ENCODE peak calls at places on chromosomes 12 and 14, in four cellular contexts. I is HepG2, M is right lobe of liver, E is thyroid gland. A is an unnamed sample.

GRCh38 chr14:65560340-65561027 is 148.0 kb downstream of the FUT8 start:
- DNase-seq in M (no peak), I (no peak), E (no peak), A (no peak)

GRCh38 chr14:82390586-82390985 is 856.9 kb upstream of the SEL1L start:
- DNase-seq in M (no peak), I (no peak), E (no peak), A (no peak)

GRCh38 chr12:6554990-6555691 is 701 bp downstream of the IFFO1 start:
- DNase-seq in I (no peak), E (no peak), M (no peak), A (no peak)

GRCh38 chr14:67251573-67252226 is 10.5 kb downstream of the PALS1 start:
- DNase-seq in E (no peak), M (no peak), I (no peak), A (no peak)

GRCh38 chr14:57293851-57294837 is 25.4 kb downstream of the AP5M1 start:
- DNase-seq in I (no peak), M (no peak), E (no peak), A (no peak)

GRCh38 chr14:64800000-64800399 is 79.7 kb downstream of the SPTB start:
- DNase-seq in M (no peak), E (peak), I (peak), A (peak)

GRCh38 chr14:47278233-47278842 is 397.1 kb downstream of the MDGA2 start:
- DNase-seq in E (peak), M (peak), I (peak), A (peak)

GRCh38 chr14:92039720-92040430 is at the start of gene TRIP11:
- DNase-seq in M (peak), E (peak), I (peak), A (peak)

GRCh38 chr14:53509227-53509822 is 356.2 kb upstream of the DDHD1 start:
- DNase-seq in M (no peak), I (no peak), E (peak), A (no peak)

GRCh38 chr12:29024117-29024516 is 125.0 kb upstream of the FAR2 start:
- DNase-seq in I (no peak), M (no peak), E (no peak), A (no peak)

DNA sequence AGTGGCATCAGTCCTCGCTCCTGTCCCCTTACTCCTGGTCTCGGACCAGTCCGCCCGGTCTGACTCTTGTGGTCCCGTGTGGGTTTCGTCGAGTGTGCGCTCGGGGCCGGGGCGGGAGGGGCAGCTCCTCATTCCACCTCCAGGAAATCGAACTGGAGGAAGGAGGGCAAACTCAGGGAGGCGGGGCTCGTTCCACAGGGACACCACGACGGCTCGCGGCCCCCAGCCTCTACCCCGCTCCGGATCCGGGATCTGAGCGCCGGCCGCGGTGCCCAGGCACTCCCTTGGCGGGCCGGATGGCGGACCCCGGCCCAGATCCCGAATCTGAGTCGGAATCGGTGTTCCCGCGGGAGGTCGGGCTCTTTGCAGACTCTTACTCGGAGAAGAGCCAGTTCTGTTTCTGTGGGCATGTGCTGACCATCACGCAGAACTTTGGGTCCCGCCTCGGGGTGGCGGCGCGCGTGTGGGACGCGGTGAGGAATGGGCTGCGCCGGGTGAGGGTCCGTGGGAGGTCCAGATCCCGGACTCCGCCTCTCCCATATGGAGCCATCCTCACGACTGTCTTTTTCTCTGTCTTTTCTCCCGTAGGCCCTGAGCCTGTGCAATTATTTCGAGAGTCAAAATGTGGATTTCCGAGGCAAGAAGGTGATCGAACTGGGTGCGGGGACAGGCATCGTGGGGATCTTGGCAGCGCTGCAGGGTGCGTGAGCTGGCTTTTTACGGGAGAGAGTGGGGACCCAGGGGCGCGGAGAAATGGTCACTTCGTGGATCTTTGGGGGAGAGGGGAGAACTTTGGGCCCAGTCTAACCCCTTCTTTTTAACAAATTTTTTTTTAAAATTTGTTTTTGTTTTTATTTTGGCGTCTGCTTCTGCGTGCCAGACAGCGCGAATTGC is at the start of gene EEF1AKMT3:
- DNase-seq in M (peak), I (peak), E (peak), A (peak)
- TF ChIP-seq POLR2A in M (no peak), I (no peak), E (no peak), A (peak)

DNA sequence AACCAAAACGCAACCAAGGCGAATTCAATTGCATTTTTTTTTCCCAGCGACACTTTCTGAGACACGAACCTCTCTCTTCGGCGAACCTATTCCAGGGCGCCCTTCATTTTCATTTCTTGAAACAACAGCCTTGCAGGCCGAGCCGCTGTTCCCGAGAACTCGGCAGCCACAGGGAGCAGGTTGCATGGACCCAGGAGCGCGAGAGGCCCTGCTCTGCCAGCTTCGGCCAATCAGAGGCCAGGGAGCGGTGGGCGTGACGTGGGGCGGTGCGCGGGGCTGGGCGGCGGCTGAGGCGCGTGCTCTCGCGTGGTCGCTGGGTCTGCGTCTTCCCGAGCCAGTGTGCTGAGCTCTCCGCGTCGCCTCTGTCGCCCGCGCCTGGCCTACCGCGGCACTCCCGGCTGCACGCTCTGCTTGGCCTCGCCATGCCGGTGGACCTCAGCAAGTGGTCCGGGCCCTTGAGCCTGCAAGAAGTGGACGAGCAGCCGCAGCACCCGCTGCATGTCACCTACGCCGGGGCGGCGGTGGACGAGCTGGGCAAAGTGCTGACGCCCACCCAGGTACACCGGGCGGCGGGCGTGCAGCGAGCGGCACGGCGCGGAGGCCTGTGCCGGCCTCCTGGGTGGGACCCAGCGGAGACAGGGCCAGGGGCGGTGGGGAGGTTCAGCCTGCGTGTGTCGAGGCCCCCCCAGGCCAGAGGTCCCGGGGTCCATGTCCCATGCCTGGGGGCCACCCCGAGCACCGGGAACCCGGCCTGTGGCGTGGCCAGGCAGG is at the start of gene PEBP1:
- DNase-seq in M (peak), E (peak), I (peak), A (peak)
- TF ChIP-seq POLR2A in M (peak), E (peak), I (peak), A (peak)

GRCh38 chr12:53623526-53623925 is 2.7 kb downstream of the ATF7 start:
- DNase-seq in I (no peak), M (no peak), E (no peak), A (no peak)
- TF ChIP-seq POLR2A in I (no peak), M (no peak), E (no peak), A (no peak)

GRCh38 chr12:124296295-124296915 is 1.5 kb downstream of the RFLNA start:
- DNase-seq in E (no peak), I (no peak), M (no peak), A (no peak)
- TF ChIP-seq POLR2A in E (no peak), I (no peak), M (no peak), A (no peak)

GRCh38 chr14:71320734-71321555 is 413.7 kb downstream of the PCNX1 start:
- DNase-seq in I (no peak), E (peak), M (peak), A (peak)
- TF ChIP-seq POLR2A in I (no peak), E (no peak), M (peak), A (peak)

GRCh38 chr14:104223101-104223809 is 84.9 kb downstream of the KIF26A start:
- DNase-seq in M (no peak), I (no peak), E (peak), A (no peak)

GRCh38 chr14:104222396-104223036 is 84.1 kb downstream of the KIF26A start:
- DNase-seq in M (no peak), E (no peak), I (no peak), A (no peak)

GRCh38 chr14:104226421-104227385 is 88.3 kb downstream of the KIF26A start:
- DNase-seq in E (no peak), M (no peak), I (no peak), A (no peak)

GRCh38 chr14:104223810-104224515 is 85.6 kb downstream of the KIF26A start:
- DNase-seq in I (no peak), E (no peak), M (no peak), A (no peak)

DNA sequence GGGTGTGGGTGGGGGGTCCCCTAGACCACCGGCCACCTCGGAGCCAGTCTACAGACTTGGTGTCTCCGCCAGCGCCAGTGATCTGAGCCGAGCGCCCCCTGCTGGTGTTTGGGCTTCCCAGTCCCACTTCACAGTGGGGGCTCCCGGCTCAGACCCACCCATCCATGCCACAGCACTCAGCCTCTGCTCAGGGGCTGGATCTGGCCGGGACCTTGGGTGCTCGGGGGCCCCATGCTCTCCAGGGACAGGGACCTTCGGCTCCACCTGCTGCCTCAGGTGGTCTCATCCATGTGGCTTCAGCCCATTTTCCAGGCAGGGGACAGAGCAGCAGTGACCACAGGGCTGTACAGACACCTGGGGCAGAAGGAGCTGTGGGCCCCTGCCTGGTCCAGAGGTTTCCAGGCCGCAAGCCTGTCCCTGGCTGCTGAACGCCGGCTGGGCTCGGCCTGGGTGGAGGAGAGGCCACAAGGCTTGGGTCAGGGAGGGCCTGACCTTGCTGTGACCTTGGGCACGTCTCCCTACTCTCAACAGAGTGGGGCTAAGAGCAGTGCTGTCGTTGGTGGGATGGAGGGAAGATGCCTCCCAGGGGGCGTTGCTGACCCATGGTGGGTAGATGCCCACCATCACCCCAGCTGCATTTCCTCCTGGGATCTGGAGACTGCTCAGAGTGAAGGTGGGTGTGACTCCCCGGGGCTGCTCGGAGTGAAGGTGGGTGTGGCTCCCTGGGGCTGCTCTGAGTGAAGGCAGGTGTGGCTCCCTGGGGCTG is 86.3 kb downstream of the KIF26A start:
- DNase-seq in M (no peak), I (no peak), E (no peak), A (no peak)
- TF ChIP-seq POLR2A in M (no peak), I (no peak), E (no peak), A (no peak)

GRCh38 chr14:74492413-74493342 is at the start of gene NPC2:
- DNase-seq in I (no peak), M (no peak), E (no peak), A (no peak)
- TF ChIP-seq POLR2A in I (peak), M (peak), E (peak), A (peak)

GRCh38 chr12:113332688-113333087 is 2.2 kb downstream of the SLC8B1 start:
- DNase-seq in I (no peak), E (no peak), M (no peak), A (no peak)
- TF ChIP-seq POLR2A in I (no peak), E (no peak), M (no peak), A (no peak)

DNA sequence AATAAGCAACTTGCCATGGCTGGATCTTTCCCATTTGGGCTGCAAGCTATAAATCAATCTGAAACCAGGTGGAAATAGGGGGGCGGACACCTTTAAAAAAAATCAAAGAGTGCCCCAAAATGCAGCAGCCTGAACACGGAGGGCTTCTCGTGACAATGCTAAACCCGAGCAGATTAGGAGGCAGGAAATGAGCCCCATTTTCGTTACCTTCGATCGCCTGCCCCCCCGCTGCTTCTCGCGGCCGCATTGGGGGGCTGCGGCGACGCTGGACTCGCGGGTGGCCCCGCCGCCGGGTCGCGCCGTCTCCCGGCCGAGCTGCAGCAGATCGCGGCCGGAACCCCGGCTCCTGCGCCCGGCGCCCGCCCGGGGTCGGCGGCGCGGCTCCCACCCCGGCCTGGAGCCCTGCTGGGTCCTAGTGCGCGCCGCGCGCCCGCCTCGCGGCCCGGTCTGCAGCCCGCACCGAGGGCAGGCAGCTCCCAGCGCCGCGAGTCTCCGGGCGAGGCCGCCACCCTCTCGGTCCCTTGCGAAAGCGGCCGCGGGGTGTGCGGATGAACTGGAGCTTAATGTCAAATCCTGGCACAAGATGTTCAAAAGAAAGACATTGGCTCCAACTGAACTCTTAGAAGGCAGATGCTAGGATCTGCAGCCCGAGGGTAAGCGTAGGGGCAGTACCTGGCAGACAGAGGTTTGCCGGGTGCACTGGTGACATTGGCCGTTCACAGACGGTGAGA is 202.0 kb upstream of the FOXN3 start:
- DNase-seq in M (peak), I (peak), E (peak), A (peak)
- TF ChIP-seq POLR2A in M (peak), I (peak), E (no peak), A (no peak)